ENCODE peak calls at places on chromosomes 6 and 20, in six cellular contexts. One of them, this sample, is unnamed. For H3K4me1, the result is how much of the 10 kb centered on the place peaks cover.

GRCh38 chr6:111193156-111193555 is 105.9 kb downstream of the SLC16A10 start:
- DNase-seq in CD8-positive, alpha-beta T cell: no peak
- DNase-seq in lung: no peak
- DNase-seq in aorta: no peak
- DNase-seq in HCT116: no peak
- DNase-seq in IMR-90: no peak
- DNase-seq in this sample: no peak

GRCh38 chr6:132122871-132123270 is 171.7 kb upstream of the CCN2 start:
- DNase-seq in IMR-90: peak
- DNase-seq in lung: no peak
- DNase-seq in CD8-positive, alpha-beta T cell: no peak
- DNase-seq in HCT116: no peak
- DNase-seq in aorta: no peak
- DNase-seq in this sample: peak

GRCh38 chr6:56671651-56672461 is 29.2 kb upstream of the DST start:
- DNase-seq in CD8-positive, alpha-beta T cell: no peak
- DNase-seq in lung: no peak
- DNase-seq in aorta: peak
- DNase-seq in HCT116: no peak
- DNase-seq in IMR-90: no peak
- DNase-seq in this sample: no peak

GRCh38 chr20:37520417-37520751 is 666 bp upstream of the NNAT start:
- DNase-seq in CD8-positive, alpha-beta T cell: no peak
- DNase-seq in aorta: no peak
- DNase-seq in IMR-90: no peak
- DNase-seq in lung: no peak
- DNase-seq in HCT116: no peak
- DNase-seq in this sample: no peak

GRCh38 chr6:26172496-26172958 is 85.3 kb downstream of the HFE start:
- DNase-seq in lung: no peak
- DNase-seq in CD8-positive, alpha-beta T cell: peak
- DNase-seq in aorta: no peak
- DNase-seq in HCT116: no peak
- DNase-seq in IMR-90: peak
- DNase-seq in this sample: no peak

GRCh38 chr6:5025911-5026819 is 22.3 kb upstream of the RPP40 start:
- DNase-seq in CD8-positive, alpha-beta T cell: no peak
- DNase-seq in aorta: peak
- DNase-seq in HCT116: no peak
- DNase-seq in IMR-90: peak
- DNase-seq in lung: no peak
- DNase-seq in this sample: no peak

GRCh38 chr6:50586074-50586473 is 127.3 kb upstream of the TFAP2D start:
- DNase-seq in IMR-90: no peak
- DNase-seq in HCT116: no peak
- DNase-seq in aorta: no peak
- DNase-seq in lung: no peak
- DNase-seq in CD8-positive, alpha-beta T cell: no peak
- DNase-seq in this sample: no peak

GRCh38 chr6:106913676-106914280 is 60.8 kb downstream of the CD24 start:
- DNase-seq in lung: no peak
- DNase-seq in IMR-90: no peak
- DNase-seq in CD8-positive, alpha-beta T cell: no peak
- DNase-seq in aorta: no peak
- DNase-seq in HCT116: no peak
- DNase-seq in this sample: peak

GRCh38 chr20:47816487-47817451 is 31.5 kb upstream of the SULF2 start:
- DNase-seq in lung: no peak
- DNase-seq in IMR-90: no peak
- DNase-seq in CD8-positive, alpha-beta T cell: no peak
- DNase-seq in HCT116: no peak
- DNase-seq in aorta: no peak
- DNase-seq in this sample: no peak

GRCh38 chr6:69894578-69895347 is 28.4 kb downstream of the COL19A1 start:
- DNase-seq in CD8-positive, alpha-beta T cell: no peak
- DNase-seq in lung: no peak
- DNase-seq in HCT116: no peak
- DNase-seq in aorta: no peak
- DNase-seq in IMR-90: peak
- DNase-seq in this sample: no peak

GRCh38 chr20:33551778-33552177 is 61.9 kb downstream of the CBFA2T2 start:
- DNase-seq in lung: no peak
- DNase-seq in HCT116: no peak
- DNase-seq in IMR-90: peak
- DNase-seq in aorta: no peak
- DNase-seq in CD8-positive, alpha-beta T cell: no peak
- DNase-seq in this sample: no peak

GRCh38 chr6:78580923-78581322 is 286.4 kb upstream of the IRAK1BP1 start:
- DNase-seq in aorta: no peak
- DNase-seq in HCT116: no peak
- DNase-seq in IMR-90: no peak
- DNase-seq in CD8-positive, alpha-beta T cell: no peak
- DNase-seq in lung: no peak
- DNase-seq in this sample: no peak

GRCh38 chr6:75424610-75425548 is 68.7 kb downstream of the FILIP1 start:
- DNase-seq in lung: no peak
- DNase-seq in IMR-90: peak
- DNase-seq in aorta: no peak
- DNase-seq in HCT116: no peak
- DNase-seq in CD8-positive, alpha-beta T cell: no peak
- DNase-seq in this sample: peak

GRCh38 chr6:156988276-156989158 is 211.3 kb downstream of the ARID1B start:
- DNase-seq in lung: no peak
- DNase-seq in aorta: no peak
- DNase-seq in IMR-90: no peak
- DNase-seq in CD8-positive, alpha-beta T cell: no peak
- DNase-seq in HCT116: no peak
- DNase-seq in this sample: no peak

GRCh38 chr20:24991897-24992419 is 593 bp downstream of the APMAP start:
- DNase-seq in HCT116: no peak
- DNase-seq in IMR-90: no peak
- DNase-seq in lung: no peak
- DNase-seq in aorta: no peak
- DNase-seq in CD8-positive, alpha-beta T cell: peak
- DNase-seq in this sample: peak

GRCh38 chr20:25511183-25511582 is 74.1 kb downstream of the NINL start:
- DNase-seq in IMR-90: no peak
- DNase-seq in CD8-positive, alpha-beta T cell: no peak
- DNase-seq in lung: no peak
- DNase-seq in HCT116: no peak
- DNase-seq in aorta: no peak
- DNase-seq in this sample: no peak

GRCh38 chr20:32984631-32985354 is 19.4 kb downstream of the SUN5 start:
- DNase-seq in IMR-90: no peak
- DNase-seq in lung: no peak
- DNase-seq in HCT116: no peak
- DNase-seq in CD8-positive, alpha-beta T cell: no peak
- DNase-seq in aorta: no peak
- DNase-seq in this sample: no peak

GRCh38 chr6:2378891-2379652 is 133.7 kb upstream of the GMDS start:
- DNase-seq in CD8-positive, alpha-beta T cell: no peak
- DNase-seq in IMR-90: peak
- DNase-seq in HCT116: peak
- DNase-seq in lung: no peak
- DNase-seq in aorta: no peak
- DNase-seq in this sample: peak

GRCh38 chr20:43799150-43799711 is 72.4 kb upstream of the GTSF1L start:
- DNase-seq in aorta: no peak
- DNase-seq in HCT116: no peak
- DNase-seq in IMR-90: peak
- DNase-seq in lung: no peak
- DNase-seq in CD8-positive, alpha-beta T cell: no peak
- DNase-seq in this sample: no peak

GRCh38 chr6:104700371-104701185 is 159.1 kb downstream of the HACE1 start:
- DNase-seq in aorta: no peak
- DNase-seq in HCT116: no peak
- DNase-seq in CD8-positive, alpha-beta T cell: no peak
- DNase-seq in IMR-90: no peak
- DNase-seq in lung: no peak
- DNase-seq in this sample: no peak

GRCh38 chr6:156685823-156686428 is 91.3 kb upstream of the ARID1B start:
- DNase-seq in aorta: no peak
- DNase-seq in IMR-90: no peak
- DNase-seq in CD8-positive, alpha-beta T cell: no peak
- DNase-seq in HCT116: no peak
- DNase-seq in lung: no peak
- DNase-seq in this sample: no peak

GRCh38 chr6:35948725-35949124 is 27.8 kb upstream of the SRPK1 start:
- DNase-seq in HCT116: peak
- DNase-seq in aorta: no peak
- DNase-seq in IMR-90: peak
- DNase-seq in lung: no peak
- DNase-seq in CD8-positive, alpha-beta T cell: no peak
- DNase-seq in this sample: no peak

GRCh38 chr20:47719211-47719610 is 66.1 kb downstream of the SULF2 start:
- DNase-seq in IMR-90: no peak
- DNase-seq in lung: no peak
- DNase-seq in aorta: no peak
- DNase-seq in CD8-positive, alpha-beta T cell: no peak
- DNase-seq in HCT116: no peak
- DNase-seq in this sample: no peak

GRCh38 chr6:18183736-18184135 is 28.5 kb downstream of the KDM1B start:
- DNase-seq in lung: no peak
- DNase-seq in CD8-positive, alpha-beta T cell: no peak
- DNase-seq in aorta: no peak
- DNase-seq in IMR-90: peak
- DNase-seq in HCT116: no peak
- DNase-seq in this sample: no peak

GRCh38 chr6:125217369-125217768 is 63.8 kb downstream of the TPD52L1 start:
- DNase-seq in HCT116: no peak
- DNase-seq in CD8-positive, alpha-beta T cell: no peak
- DNase-seq in IMR-90: no peak
- DNase-seq in aorta: no peak
- DNase-seq in lung: no peak
- DNase-seq in this sample: no peak

GRCh38 chr6:36875250-36875633 is 639 bp upstream of the PPIL1 start:
- DNase-seq in aorta: no peak
- DNase-seq in lung: no peak
- DNase-seq in CD8-positive, alpha-beta T cell: no peak
- DNase-seq in HCT116: no peak
- DNase-seq in IMR-90: no peak
- DNase-seq in this sample: no peak

GRCh38 chr6:35781290-35781689 is 471 bp downstream of the CLPSL1 start:
- DNase-seq in CD8-positive, alpha-beta T cell: no peak
- DNase-seq in lung: no peak
- DNase-seq in IMR-90: no peak
- DNase-seq in aorta: no peak
- DNase-seq in HCT116: no peak
- DNase-seq in this sample: no peak

GRCh38 chr6:14861491-14861943 is 384.4 kb upstream of the JARID2 start:
- DNase-seq in HCT116: no peak
- DNase-seq in lung: no peak
- DNase-seq in aorta: no peak
- DNase-seq in IMR-90: no peak
- DNase-seq in CD8-positive, alpha-beta T cell: no peak
- DNase-seq in this sample: no peak

GRCh38 chr6:14863896-14864850 is 381.7 kb upstream of the JARID2 start:
- DNase-seq in IMR-90: no peak
- DNase-seq in HCT116: no peak
- DNase-seq in lung: no peak
- DNase-seq in CD8-positive, alpha-beta T cell: no peak
- DNase-seq in aorta: no peak
- DNase-seq in this sample: no peak

GRCh38 chr6:14862845-14863244 is 383.0 kb upstream of the JARID2 start:
- DNase-seq in aorta: no peak
- DNase-seq in IMR-90: no peak
- DNase-seq in HCT116: no peak
- DNase-seq in lung: no peak
- DNase-seq in CD8-positive, alpha-beta T cell: no peak
- DNase-seq in this sample: no peak

GRCh38 chr6:14867807-14868206 is 378.1 kb upstream of the JARID2 start:
- DNase-seq in CD8-positive, alpha-beta T cell: no peak
- DNase-seq in lung: no peak
- DNase-seq in IMR-90: no peak
- DNase-seq in HCT116: no peak
- DNase-seq in aorta: no peak
- DNase-seq in this sample: no peak

DNA sequence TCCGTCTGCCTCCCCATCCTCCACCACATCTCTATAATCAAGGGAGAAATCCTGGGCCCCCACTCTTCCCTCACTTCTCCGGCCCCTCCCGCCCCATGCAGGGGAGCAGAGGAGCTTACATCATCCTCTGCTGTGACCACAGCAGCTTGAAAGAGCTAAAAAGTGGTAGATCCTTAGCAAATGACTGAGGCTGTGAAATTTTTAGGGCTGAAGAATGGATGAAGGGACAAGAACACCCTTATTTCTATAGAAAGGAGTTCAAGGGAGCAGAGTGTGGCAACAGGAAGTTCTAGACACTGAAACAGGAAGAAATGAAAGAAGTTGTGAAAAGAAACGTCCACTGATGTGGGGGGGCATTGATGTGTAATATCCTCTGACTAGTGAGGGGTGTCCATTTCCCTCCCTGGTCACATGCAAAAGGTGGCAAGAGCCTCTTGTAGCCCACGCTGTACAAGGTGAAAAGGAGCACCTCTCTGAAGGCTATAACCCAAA is 380.2 kb upstream of the JARID2 start:
- DNase-seq in lung: no peak
- DNase-seq in CD8-positive, alpha-beta T cell: no peak
- DNase-seq in IMR-90: peak
- DNase-seq in aorta: no peak
- DNase-seq in HCT116: no peak
- DNase-seq in this sample: no peak
- H3K4me1 ChIP-seq in lung: under half
- H3K4me1 ChIP-seq in CD8-positive, alpha-beta T cell: under half
- H3K4me1 ChIP-seq in IMR-90: under half
- H3K4me1 ChIP-seq in aorta: under half
- H3K4me1 ChIP-seq in HCT116: under half
- H3K4me1 ChIP-seq in this sample: under half

GRCh38 chr6:73579389-73579788 is 58.6 kb upstream of the EEF1A1 start:
- DNase-seq in IMR-90: no peak
- DNase-seq in aorta: peak
- DNase-seq in CD8-positive, alpha-beta T cell: no peak
- DNase-seq in HCT116: no peak
- DNase-seq in lung: no peak
- DNase-seq in this sample: peak
- H3K4me3 ChIP-seq in IMR-90: no peak
- H3K4me3 ChIP-seq in aorta: no peak
- H3K4me3 ChIP-seq in CD8-positive, alpha-beta T cell: no peak
- H3K4me3 ChIP-seq in HCT116: no peak
- H3K4me3 ChIP-seq in lung: no peak
- H3K4me3 ChIP-seq in this sample: no peak

GRCh38 chr6:116615937-116616756 is at the start of gene RSPH4A:
- DNase-seq in aorta: peak
- DNase-seq in IMR-90: peak
- DNase-seq in CD8-positive, alpha-beta T cell: peak
- DNase-seq in lung: peak
- DNase-seq in HCT116: peak
- DNase-seq in this sample: peak
- H3K27ac ChIP-seq in aorta: no peak
- H3K27ac ChIP-seq in IMR-90: peak
- H3K27ac ChIP-seq in CD8-positive, alpha-beta T cell: peak
- H3K27ac ChIP-seq in lung: no peak
- H3K27ac ChIP-seq in HCT116: no peak
- H3K27ac ChIP-seq in this sample: no peak

GRCh38 chr6:80356000-80356399 is 249.5 kb downstream of the BCKDHB start:
- DNase-seq in aorta: no peak
- DNase-seq in IMR-90: no peak
- DNase-seq in HCT116: no peak
- DNase-seq in CD8-positive, alpha-beta T cell: no peak
- DNase-seq in lung: no peak
- DNase-seq in this sample: no peak

GRCh38 chr6:80357674-80358073 is 251.2 kb downstream of the BCKDHB start:
- DNase-seq in lung: no peak
- DNase-seq in HCT116: no peak
- DNase-seq in CD8-positive, alpha-beta T cell: no peak
- DNase-seq in aorta: no peak
- DNase-seq in IMR-90: no peak
- DNase-seq in this sample: no peak

GRCh38 chr6:80356545-80356944 is 250.1 kb downstream of the BCKDHB start:
- DNase-seq in HCT116: no peak
- DNase-seq in CD8-positive, alpha-beta T cell: no peak
- DNase-seq in aorta: no peak
- DNase-seq in lung: no peak
- DNase-seq in IMR-90: no peak
- DNase-seq in this sample: no peak
- H3K4me1 ChIP-seq in HCT116: under half
- H3K4me1 ChIP-seq in CD8-positive, alpha-beta T cell: under half
- H3K4me1 ChIP-seq in aorta: under half
- H3K4me1 ChIP-seq in lung: under half
- H3K4me1 ChIP-seq in IMR-90: under half
- H3K4me1 ChIP-seq in this sample: under half